ENCODE peak calls at places on chromosome 13, in ten cellular contexts. A is Peyer's patch, X is thoracic aorta, J is HFFc6, G is RWPE1, R is mucosa of descending colon, T is colonic mucosa, F is AG09319, P is astrocyte, V is choroid plexus epithelial cell. W is an unnamed sample.

GRCh38 chr13:39148513-39148961 is 110.3 kb downstream of the NHLRC3 start:
- DNase-seq in V (peak; percentile 76), R (no peak), A (peak; percentile 53), F (peak; percentile 2), X (no peak), T (no peak), P (peak; percentile 90), G (peak; percentile 69), J (no peak), W (no peak)

GRCh38 chr13:87999791-88000190 is 328.6 kb downstream of the SLITRK5 start:
- DNase-seq in T (no peak), G (no peak), A (no peak), R (no peak), F (no peak), P (no peak), X (no peak), V (peak; percentile 27), J (no peak), W (no peak)

GRCh38 chr13:30895773-30896172 is 10.3 kb upstream of the MEDAG start:
- DNase-seq in V (peak; percentile 97), J (peak; percentile 74), G (peak; percentile 56), R (no peak), F (peak; percentile 60), X (peak; percentile 64), P (peak; percentile 88), T (no peak), A (no peak), W (no peak)

GRCh38 chr13:52695856-52696255 is 43.2 kb downstream of the SUGT1 start:
- DNase-seq in J (peak; percentile 16), F (peak; percentile 15), R (no peak), G (no peak), V (peak; percentile 75), P (peak; percentile 31), T (no peak), X (no peak), A (no peak), W (no peak)

GRCh38 chr13:25397763-25398162 is 26.0 kb downstream of the ATP8A2 start:
- DNase-seq in V (no peak), J (no peak), T (no peak), A (no peak), G (no peak), X (no peak), F (no peak), R (no peak), P (no peak), W (no peak)

GRCh38 chr13:29561918-29562317 is 33.6 kb downstream of the SLC7A1 start:
- DNase-seq in X (no peak), A (no peak), F (no peak), T (no peak), R (no peak), J (no peak), P (no peak), V (peak; percentile 50), G (peak; percentile 44), W (no peak)

GRCh38 chr13:41652735-41653361 is 195.5 kb downstream of the RGCC start:
- DNase-seq in J (peak; percentile 62), G (peak; percentile 41), A (peak; percentile 47), R (no peak), V (peak; percentile 85), F (peak; percentile 45), T (no peak), X (no peak), P (no peak), W (peak; percentile 31)

GRCh38 chr13:28012896-28013295 is 24.4 kb upstream of the URAD start:
- DNase-seq in X (no peak), T (no peak), J (no peak), F (no peak), V (no peak), P (no peak), R (no peak), G (no peak), A (no peak), W (no peak)

GRCh38 chr13:98998831-98999634 is 21.2 kb upstream of the DOCK9 start:
- DNase-seq in A (no peak), J (peak; percentile 35), G (no peak), P (peak; percentile 44), R (no peak), X (no peak), T (no peak), V (peak; percentile 34), F (no peak), W (no peak)

GRCh38 chr13:73417012-73417615 is 358.3 kb downstream of the KLF5 start:
- DNase-seq in X (no peak), V (peak; percentile 52), T (no peak), J (no peak), A (no peak), F (no peak), R (no peak), P (no peak), G (no peak), W (no peak)

GRCh38 chr13:89977203-89977602 is 1370.3 kb upstream of the MIR17HG start:
- DNase-seq in G (no peak), J (no peak), P (no peak), X (no peak), T (no peak), A (no peak), F (no peak), V (no peak), R (no peak), W (no peak)

GRCh38 chr13:51629711-51630575 is 45.7 kb downstream of the WDFY2 start:
- DNase-seq in T (no peak), F (no peak), R (no peak), V (no peak), J (no peak), G (no peak), P (no peak), A (no peak), X (no peak), W (no peak)

GRCh38 chr13:74651121-74651520 is 516.9 kb upstream of the KLF12 start:
- DNase-seq in T (no peak), J (no peak), G (no peak), X (no peak), F (no peak), R (no peak), P (no peak), A (no peak), V (no peak), W (no peak)

GRCh38 chr13:51269039-51269438 is 46.8 kb downstream of the FAM124A start:
- DNase-seq in T (no peak), V (peak; percentile 75), R (no peak), G (no peak), F (no peak), J (peak; percentile 43), X (no peak), P (peak; percentile 49), A (no peak), W (no peak)

GRCh38 chr13:109836629-109837607 is 50.5 kb upstream of the IRS2 start:
- DNase-seq in F (no peak), R (peak; percentile 64), G (no peak), T (peak; percentile 69), J (no peak), X (no peak), A (peak; percentile 79), V (no peak), P (no peak), W (no peak)

GRCh38 chr13:109157275-109157674 is 527.9 kb downstream of the MYO16 start:
- DNase-seq in R (no peak), A (no peak), F (no peak), V (no peak), P (no peak), T (no peak), J (no peak), X (no peak), G (no peak), W (no peak)

GRCh38 chr13:33752631-33753030 is 65.3 kb upstream of the RFC3 start:
- DNase-seq in R (no peak), T (no peak), F (no peak), G (no peak), A (no peak), V (no peak), X (no peak), P (no peak), J (no peak), W (no peak)

GRCh38 chr13:33746867-33747266 is 71.1 kb upstream of the RFC3 start:
- DNase-seq in V (no peak), J (no peak), R (no peak), P (no peak), G (no peak), F (no peak), T (no peak), X (no peak), A (no peak), W (no peak)

GRCh38 chr13:112881656-112882554 is 87.1 kb upstream of the MCF2L start:
- DNase-seq in A (no peak), P (no peak), X (no peak), V (no peak), G (no peak), F (no peak), R (peak; percentile 34), J (no peak), T (no peak), W (no peak)
- TF ChIP-seq CTCF in A (no peak), P (no peak), X (no peak), V (no peak), G (no peak), F (no peak), R (no peak), J (no peak), T (no peak), W (no peak)

GRCh38 chr13:19890030-19890429 is 26.6 kb upstream of the ZMYM5 start:
- DNase-seq in G (no peak), A (no peak), X (no peak), J (no peak), P (no peak), F (no peak), T (no peak), V (no peak), R (no peak), W (no peak)

DNA sequence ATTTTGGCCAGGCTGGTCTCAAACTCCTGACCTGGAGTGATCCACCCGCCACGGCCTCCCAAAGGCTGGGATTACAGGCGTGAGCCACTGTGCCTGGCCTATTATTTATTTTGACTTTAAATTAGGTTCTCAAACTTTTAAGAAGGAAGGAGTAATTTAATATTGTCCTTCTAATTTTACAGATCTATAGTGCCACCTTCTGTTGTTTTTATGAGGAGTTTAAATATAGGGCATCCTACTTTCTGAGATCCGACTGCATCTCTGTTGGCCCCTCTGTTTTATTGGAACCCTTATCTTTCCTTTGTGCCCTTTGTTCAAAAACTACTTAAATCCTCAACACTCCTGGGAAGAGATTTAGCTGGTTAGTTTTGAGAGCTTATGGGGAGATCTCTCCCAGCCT is 25.4 kb upstream of the ZMYM5 start:
- DNase-seq in P (no peak), F (no peak), X (no peak), G (no peak), V (peak; percentile 55), A (no peak), T (no peak), R (no peak), J (peak; percentile 2), W (no peak)
- TF ChIP-seq CTCF in P (no peak), F (peak; percentile 23), X (no peak), G (no peak), V (peak; percentile 35), A (no peak), T (no peak), R (no peak), J (peak; percentile 55), W (no peak)

GRCh38 chr13:43880451-43880850 is 747 bp downstream of the LACC1 start:
- DNase-seq in F (no peak), X (no peak), T (no peak), A (no peak), P (no peak), V (no peak), G (no peak), J (no peak), R (no peak), W (peak; percentile 2)
- TF ChIP-seq CTCF in F (no peak), X (peak; percentile 24), T (no peak), A (no peak), P (no peak), V (no peak), G (no peak), J (no peak), R (no peak), W (no peak)

GRCh38 chr13:37608750-37609339 is 10.3 kb upstream of the POSTN start:
- DNase-seq in T (no peak), G (no peak), V (peak; percentile 44), A (no peak), R (no peak), F (no peak), J (no peak), X (no peak), P (no peak), W (no peak)
- TF ChIP-seq CTCF in T (no peak), G (peak; percentile 60), V (peak; percentile 57), A (peak; percentile 17), R (no peak), F (peak; percentile 52), J (peak; percentile 88), X (no peak), P (peak; percentile 48), W (peak; percentile 65)